ENCODE peak calls at places on chromosome 7, in nine cellular contexts. One of them, this sample, is unnamed. For H3K4me1, the result is how much of the 10 kb centered on the place peaks cover.

GRCh38 chr7:101201695-101202602 is 1.1 kb upstream of the MOGAT3 start:
- DNase-seq in GM23338: peak
- DNase-seq in neuronal stem cell: no peak
- DNase-seq in breast epithelium: no peak
- DNase-seq in fibroblast of lung: no peak
- DNase-seq in tibial artery: no peak
- DNase-seq in endothelial cell of umbilical vein: no peak
- DNase-seq in adrenal gland: no peak
- DNase-seq in cardiac muscle cell: no peak
- DNase-seq in this sample: no peak

GRCh38 chr7:115135769-115136410 is 214.0 kb downstream of the MDFIC start:
- DNase-seq in adrenal gland: no peak
- DNase-seq in tibial artery: no peak
- DNase-seq in fibroblast of lung: peak
- DNase-seq in endothelial cell of umbilical vein: peak
- DNase-seq in cardiac muscle cell: no peak
- DNase-seq in neuronal stem cell: no peak
- DNase-seq in breast epithelium: no peak
- DNase-seq in GM23338: peak
- DNase-seq in this sample: no peak

GRCh38 chr7:18119985-18120384 is 92.3 kb upstream of the PRPS1L1 start:
- DNase-seq in breast epithelium: no peak
- DNase-seq in adrenal gland: no peak
- DNase-seq in cardiac muscle cell: peak
- DNase-seq in neuronal stem cell: no peak
- DNase-seq in endothelial cell of umbilical vein: peak
- DNase-seq in tibial artery: no peak
- DNase-seq in fibroblast of lung: peak
- DNase-seq in GM23338: peak
- DNase-seq in this sample: no peak

GRCh38 chr7:137754076-137754851 is 92.5 kb downstream of the DGKI start:
- DNase-seq in cardiac muscle cell: peak
- DNase-seq in fibroblast of lung: peak
- DNase-seq in neuronal stem cell: no peak
- DNase-seq in tibial artery: no peak
- DNase-seq in adrenal gland: no peak
- DNase-seq in GM23338: peak
- DNase-seq in breast epithelium: no peak
- DNase-seq in endothelial cell of umbilical vein: no peak
- DNase-seq in this sample: no peak

GRCh38 chr7:78386520-78386919 is 587.9 kb downstream of the PHTF2 start:
- DNase-seq in tibial artery: no peak
- DNase-seq in GM23338: no peak
- DNase-seq in neuronal stem cell: no peak
- DNase-seq in cardiac muscle cell: peak
- DNase-seq in fibroblast of lung: no peak
- DNase-seq in endothelial cell of umbilical vein: no peak
- DNase-seq in adrenal gland: no peak
- DNase-seq in breast epithelium: no peak
- DNase-seq in this sample: no peak

GRCh38 chr7:84263106-84263505 is 68.5 kb upstream of the SEMA3A start:
- DNase-seq in fibroblast of lung: no peak
- DNase-seq in adrenal gland: no peak
- DNase-seq in cardiac muscle cell: no peak
- DNase-seq in breast epithelium: no peak
- DNase-seq in neuronal stem cell: no peak
- DNase-seq in tibial artery: no peak
- DNase-seq in endothelial cell of umbilical vein: no peak
- DNase-seq in GM23338: no peak
- DNase-seq in this sample: no peak

GRCh38 chr7:127976056-127976455 is 55.2 kb downstream of the LRRC4 start:
- DNase-seq in neuronal stem cell: no peak
- DNase-seq in tibial artery: no peak
- DNase-seq in cardiac muscle cell: no peak
- DNase-seq in endothelial cell of umbilical vein: no peak
- DNase-seq in fibroblast of lung: peak
- DNase-seq in GM23338: no peak
- DNase-seq in adrenal gland: no peak
- DNase-seq in breast epithelium: no peak
- DNase-seq in this sample: peak

GRCh38 chr7:41437257-41438196 is 265.4 kb downstream of the INHBA start:
- DNase-seq in endothelial cell of umbilical vein: no peak
- DNase-seq in GM23338: no peak
- DNase-seq in cardiac muscle cell: no peak
- DNase-seq in fibroblast of lung: no peak
- DNase-seq in tibial artery: no peak
- DNase-seq in breast epithelium: no peak
- DNase-seq in adrenal gland: no peak
- DNase-seq in neuronal stem cell: no peak
- DNase-seq in this sample: no peak

GRCh38 chr7:44184221-44184873 is 4.9 kb downstream of the GCK start:
- DNase-seq in neuronal stem cell: no peak
- DNase-seq in endothelial cell of umbilical vein: peak
- DNase-seq in GM23338: no peak
- DNase-seq in fibroblast of lung: peak
- DNase-seq in adrenal gland: peak
- DNase-seq in cardiac muscle cell: no peak
- DNase-seq in tibial artery: no peak
- DNase-seq in breast epithelium: no peak
- DNase-seq in this sample: peak

GRCh38 chr7:32533313-32534024 is 38.2 kb downstream of the AVL9 start:
- DNase-seq in endothelial cell of umbilical vein: no peak
- DNase-seq in neuronal stem cell: no peak
- DNase-seq in breast epithelium: no peak
- DNase-seq in GM23338: no peak
- DNase-seq in adrenal gland: no peak
- DNase-seq in tibial artery: no peak
- DNase-seq in fibroblast of lung: peak
- DNase-seq in cardiac muscle cell: no peak
- DNase-seq in this sample: no peak

GRCh38 chr7:135390829-135391228 is 119.1 kb downstream of the CNOT4 start:
- DNase-seq in endothelial cell of umbilical vein: no peak
- DNase-seq in breast epithelium: no peak
- DNase-seq in tibial artery: no peak
- DNase-seq in adrenal gland: no peak
- DNase-seq in neuronal stem cell: no peak
- DNase-seq in GM23338: no peak
- DNase-seq in fibroblast of lung: no peak
- DNase-seq in cardiac muscle cell: no peak
- DNase-seq in this sample: no peak

GRCh38 chr7:27099224-27099838 is 3.2 kb downstream of the HOXA2 start:
- DNase-seq in fibroblast of lung: peak
- DNase-seq in adrenal gland: no peak
- DNase-seq in endothelial cell of umbilical vein: no peak
- DNase-seq in cardiac muscle cell: no peak
- DNase-seq in tibial artery: no peak
- DNase-seq in breast epithelium: no peak
- DNase-seq in GM23338: peak
- DNase-seq in neuronal stem cell: peak
- DNase-seq in this sample: no peak
- H3K4me1 ChIP-seq in fibroblast of lung: under half
- H3K4me1 ChIP-seq in adrenal gland: under half
- H3K4me1 ChIP-seq in endothelial cell of umbilical vein: half or more
- H3K4me1 ChIP-seq in cardiac muscle cell: under half
- H3K4me1 ChIP-seq in tibial artery: under half
- H3K4me1 ChIP-seq in breast epithelium: under half
- H3K4me1 ChIP-seq in GM23338: under half
- H3K4me1 ChIP-seq in neuronal stem cell: under half
- H3K4me1 ChIP-seq in this sample: under half

GRCh38 chr7:105307163-105307672 is 81.5 kb downstream of the SRPK2 start:
- DNase-seq in fibroblast of lung: no peak
- DNase-seq in neuronal stem cell: no peak
- DNase-seq in endothelial cell of umbilical vein: no peak
- DNase-seq in GM23338: no peak
- DNase-seq in tibial artery: no peak
- DNase-seq in cardiac muscle cell: no peak
- DNase-seq in adrenal gland: no peak
- DNase-seq in breast epithelium: no peak
- DNase-seq in this sample: no peak
- H3K4me1 ChIP-seq in fibroblast of lung: under half
- H3K4me1 ChIP-seq in neuronal stem cell: under half
- H3K4me1 ChIP-seq in endothelial cell of umbilical vein: under half
- H3K4me1 ChIP-seq in GM23338: under half
- H3K4me1 ChIP-seq in tibial artery: under half
- H3K4me1 ChIP-seq in cardiac muscle cell: under half
- H3K4me1 ChIP-seq in adrenal gland: under half
- H3K4me1 ChIP-seq in breast epithelium: under half
- H3K4me1 ChIP-seq in this sample: under half

GRCh38 chr7:125355899-125356298 is 426.3 kb upstream of the POT1 start:
- DNase-seq in endothelial cell of umbilical vein: peak
- DNase-seq in adrenal gland: no peak
- DNase-seq in cardiac muscle cell: no peak
- DNase-seq in breast epithelium: no peak
- DNase-seq in neuronal stem cell: no peak
- DNase-seq in fibroblast of lung: no peak
- DNase-seq in GM23338: no peak
- DNase-seq in tibial artery: no peak
- DNase-seq in this sample: no peak
- H3K4me1 ChIP-seq in endothelial cell of umbilical vein: under half
- H3K4me1 ChIP-seq in adrenal gland: under half
- H3K4me1 ChIP-seq in cardiac muscle cell: under half
- H3K4me1 ChIP-seq in breast epithelium: under half
- H3K4me1 ChIP-seq in neuronal stem cell: under half
- H3K4me1 ChIP-seq in fibroblast of lung: under half
- H3K4me1 ChIP-seq in GM23338: under half
- H3K4me1 ChIP-seq in tibial artery: under half
- H3K4me1 ChIP-seq in this sample: under half

GRCh38 chr7:131010029-131010705 is 276.2 kb upstream of the KLF14 start:
- DNase-seq in cardiac muscle cell: no peak
- DNase-seq in endothelial cell of umbilical vein: no peak
- DNase-seq in adrenal gland: no peak
- DNase-seq in breast epithelium: no peak
- DNase-seq in tibial artery: no peak
- DNase-seq in GM23338: no peak
- DNase-seq in neuronal stem cell: no peak
- DNase-seq in fibroblast of lung: no peak
- DNase-seq in this sample: no peak

GRCh38 chr7:131011437-131011752 is 277.4 kb upstream of the KLF14 start:
- DNase-seq in endothelial cell of umbilical vein: no peak
- DNase-seq in neuronal stem cell: no peak
- DNase-seq in fibroblast of lung: no peak
- DNase-seq in adrenal gland: no peak
- DNase-seq in cardiac muscle cell: no peak
- DNase-seq in GM23338: peak
- DNase-seq in tibial artery: no peak
- DNase-seq in breast epithelium: no peak
- DNase-seq in this sample: no peak

GRCh38 chr7:131010714-131011436 is 276.9 kb upstream of the KLF14 start:
- DNase-seq in breast epithelium: no peak
- DNase-seq in neuronal stem cell: no peak
- DNase-seq in adrenal gland: no peak
- DNase-seq in fibroblast of lung: peak
- DNase-seq in tibial artery: no peak
- DNase-seq in GM23338: no peak
- DNase-seq in cardiac muscle cell: no peak
- DNase-seq in endothelial cell of umbilical vein: no peak
- DNase-seq in this sample: no peak

GRCh38 chr7:131007439-131008330 is 273.7 kb upstream of the KLF14 start:
- DNase-seq in tibial artery: peak
- DNase-seq in breast epithelium: peak
- DNase-seq in cardiac muscle cell: peak
- DNase-seq in GM23338: peak
- DNase-seq in endothelial cell of umbilical vein: peak
- DNase-seq in fibroblast of lung: peak
- DNase-seq in neuronal stem cell: peak
- DNase-seq in adrenal gland: no peak
- DNase-seq in this sample: peak

DNA sequence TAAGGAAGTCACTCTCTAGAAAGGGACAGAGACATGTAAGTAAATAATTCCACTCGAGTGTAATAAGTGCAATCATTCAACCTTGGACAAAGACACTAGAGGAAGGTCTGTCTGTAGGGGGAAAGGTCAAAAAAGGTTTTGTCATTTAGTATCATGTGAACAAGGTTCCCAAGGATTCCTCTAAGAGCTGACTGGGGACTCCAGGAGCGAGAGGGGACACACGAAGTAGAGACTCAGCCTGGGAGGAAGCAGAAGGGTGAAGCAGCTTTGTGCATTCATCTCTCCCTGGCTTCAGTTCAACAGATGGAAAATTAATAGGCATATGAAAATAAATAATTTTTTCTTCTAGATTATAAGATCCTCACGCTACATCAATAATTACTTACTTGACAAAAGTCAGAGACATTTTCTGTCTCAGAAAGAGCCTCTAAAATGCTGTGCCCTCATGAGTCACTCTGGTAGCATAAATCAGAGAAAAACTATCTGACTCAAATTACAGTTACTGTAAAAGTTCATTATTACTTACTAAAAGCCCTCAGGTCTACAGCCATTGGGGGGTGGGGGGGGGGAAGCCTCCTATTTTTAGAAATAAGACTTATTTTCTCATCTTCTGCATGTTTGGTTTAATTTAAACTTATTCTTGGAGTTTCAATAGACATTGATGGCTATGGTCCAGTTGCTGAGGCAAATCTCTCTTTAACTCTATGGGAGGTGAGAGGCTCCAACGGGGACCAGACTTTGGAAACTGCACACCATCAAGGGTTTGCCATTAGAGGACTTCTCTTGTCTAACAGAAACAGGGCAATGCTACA is 275.0 kb upstream of the KLF14 start:
- DNase-seq in neuronal stem cell: no peak
- DNase-seq in tibial artery: no peak
- DNase-seq in endothelial cell of umbilical vein: no peak
- DNase-seq in fibroblast of lung: peak
- DNase-seq in cardiac muscle cell: no peak
- DNase-seq in GM23338: no peak
- DNase-seq in breast epithelium: no peak
- DNase-seq in adrenal gland: no peak
- DNase-seq in this sample: no peak
- H3K4me1 ChIP-seq in neuronal stem cell: under half
- H3K4me1 ChIP-seq in tibial artery: under half
- H3K4me1 ChIP-seq in endothelial cell of umbilical vein: under half
- H3K4me1 ChIP-seq in fibroblast of lung: under half
- H3K4me1 ChIP-seq in cardiac muscle cell: under half
- H3K4me1 ChIP-seq in GM23338: under half
- H3K4me1 ChIP-seq in breast epithelium: under half
- H3K4me1 ChIP-seq in adrenal gland: under half
- H3K4me1 ChIP-seq in this sample: half or more

This sample was measured in testis.